ENCODE peak calls at places on chromosomes 16 and 17, in six cellular contexts. One of them, this sample, is unnamed.

GRCh38 chr17:76682306-76682705 is 28.5 kb downstream of the MXRA7 start:
- DNase-seq in GOT3: no peak
- DNase-seq in NCI-H1436: no peak
- DNase-seq in amniotic stem cell: no peak
- DNase-seq in epithelial cell of prostate: no peak
- DNase-seq in C1 segment of cervical spinal cord: no peak
- DNase-seq in this sample: no peak

GRCh38 chr16:25403852-25404251 is 146.2 kb upstream of the ZKSCAN2 start:
- DNase-seq in C1 segment of cervical spinal cord: no peak
- DNase-seq in NCI-H1436: no peak
- DNase-seq in GOT3: no peak
- DNase-seq in epithelial cell of prostate: no peak
- DNase-seq in amniotic stem cell: no peak
- DNase-seq in this sample: no peak

GRCh38 chr17:7072406-7072805 is 7.6 kb downstream of the CLEC10A start:
- DNase-seq in C1 segment of cervical spinal cord: no peak
- DNase-seq in epithelial cell of prostate: no peak
- DNase-seq in NCI-H1436: no peak
- DNase-seq in GOT3: no peak
- DNase-seq in amniotic stem cell: no peak
- DNase-seq in this sample: no peak

GRCh38 chr17:42407289-42407836 is 15.7 kb downstream of the CAVIN1 start:
- DNase-seq in epithelial cell of prostate: peak
- DNase-seq in C1 segment of cervical spinal cord: peak
- DNase-seq in amniotic stem cell: no peak
- DNase-seq in NCI-H1436: peak
- DNase-seq in GOT3: no peak
- DNase-seq in this sample: peak

GRCh38 chr16:73572135-73572534 is 524.2 kb upstream of the ZFHX3 start:
- DNase-seq in GOT3: no peak
- DNase-seq in NCI-H1436: no peak
- DNase-seq in epithelial cell of prostate: no peak
- DNase-seq in amniotic stem cell: no peak
- DNase-seq in C1 segment of cervical spinal cord: no peak
- DNase-seq in this sample: no peak

GRCh38 chr17:15884731-15885130 is 60.2 kb upstream of the ADORA2B start:
- DNase-seq in GOT3: no peak
- DNase-seq in C1 segment of cervical spinal cord: no peak
- DNase-seq in epithelial cell of prostate: no peak
- DNase-seq in NCI-H1436: no peak
- DNase-seq in amniotic stem cell: no peak
- DNase-seq in this sample: peak

GRCh38 chr16:3654249-3654991 is at the start of gene DNASE1:
- DNase-seq in GOT3: no peak
- DNase-seq in amniotic stem cell: no peak
- DNase-seq in NCI-H1436: peak
- DNase-seq in epithelial cell of prostate: peak
- DNase-seq in C1 segment of cervical spinal cord: peak
- DNase-seq in this sample: peak

GRCh38 chr16:20774703-20775362 is 11.0 kb downstream of the ACSM3 start:
- DNase-seq in C1 segment of cervical spinal cord: no peak
- DNase-seq in amniotic stem cell: peak
- DNase-seq in GOT3: peak
- DNase-seq in epithelial cell of prostate: peak
- DNase-seq in NCI-H1436: peak
- DNase-seq in this sample: peak

GRCh38 chr16:57264950-57265371 is 19.5 kb downstream of the PLLP start:
- DNase-seq in NCI-H1436: no peak
- DNase-seq in C1 segment of cervical spinal cord: no peak
- DNase-seq in amniotic stem cell: no peak
- DNase-seq in GOT3: no peak
- DNase-seq in epithelial cell of prostate: no peak
- DNase-seq in this sample: no peak

GRCh38 chr17:55327225-55328088 is 62.7 kb downstream of the HLF start:
- DNase-seq in GOT3: no peak
- DNase-seq in epithelial cell of prostate: no peak
- DNase-seq in amniotic stem cell: no peak
- DNase-seq in C1 segment of cervical spinal cord: no peak
- DNase-seq in NCI-H1436: no peak
- DNase-seq in this sample: no peak

GRCh38 chr17:64053101-64053500 is 32.7 kb upstream of the ICAM2 start:
- DNase-seq in GOT3: no peak
- DNase-seq in amniotic stem cell: no peak
- DNase-seq in NCI-H1436: no peak
- DNase-seq in epithelial cell of prostate: no peak
- DNase-seq in C1 segment of cervical spinal cord: no peak
- DNase-seq in this sample: no peak

GRCh38 chr16:6081320-6081976 is 983.9 kb upstream of the EEF2KMT start:
- DNase-seq in amniotic stem cell: no peak
- DNase-seq in C1 segment of cervical spinal cord: peak
- DNase-seq in NCI-H1436: no peak
- DNase-seq in GOT3: no peak
- DNase-seq in epithelial cell of prostate: no peak
- DNase-seq in this sample: peak

GRCh38 chr16:72821551-72821950 is 226.4 kb downstream of the ZFHX3 start:
- DNase-seq in epithelial cell of prostate: no peak
- DNase-seq in C1 segment of cervical spinal cord: no peak
- DNase-seq in GOT3: no peak
- DNase-seq in amniotic stem cell: no peak
- DNase-seq in NCI-H1436: no peak
- DNase-seq in this sample: no peak

GRCh38 chr16:4659363-4660353 is 33.7 kb upstream of the NUDT16L1 start:
- DNase-seq in C1 segment of cervical spinal cord: no peak
- DNase-seq in epithelial cell of prostate: no peak
- DNase-seq in GOT3: no peak
- DNase-seq in NCI-H1436: no peak
- DNase-seq in amniotic stem cell: no peak
- DNase-seq in this sample: no peak

GRCh38 chr17:31379796-31380195 is 11.7 kb upstream of the RAB11FIP4 start:
- DNase-seq in epithelial cell of prostate: no peak
- DNase-seq in amniotic stem cell: no peak
- DNase-seq in NCI-H1436: no peak
- DNase-seq in C1 segment of cervical spinal cord: no peak
- DNase-seq in GOT3: no peak
- DNase-seq in this sample: no peak

GRCh38 chr16:55330726-55331647 is 7.0 kb downstream of the IRX6 start:
- DNase-seq in epithelial cell of prostate: no peak
- DNase-seq in amniotic stem cell: no peak
- DNase-seq in C1 segment of cervical spinal cord: no peak
- DNase-seq in GOT3: no peak
- DNase-seq in NCI-H1436: no peak
- DNase-seq in this sample: no peak

GRCh38 chr17:58531661-58532554 is 17.5 kb upstream of the MTMR4 start:
- DNase-seq in epithelial cell of prostate: no peak
- DNase-seq in NCI-H1436: peak
- DNase-seq in C1 segment of cervical spinal cord: peak
- DNase-seq in amniotic stem cell: no peak
- DNase-seq in GOT3: no peak
- DNase-seq in this sample: no peak

GRCh38 chr16:75340715-75341500 is 89.5 kb upstream of the BCAR1 start:
- DNase-seq in NCI-H1436: no peak
- DNase-seq in C1 segment of cervical spinal cord: no peak
- DNase-seq in epithelial cell of prostate: no peak
- DNase-seq in amniotic stem cell: no peak
- DNase-seq in GOT3: no peak
- DNase-seq in this sample: peak

GRCh38 chr16:16861546-16861945 is 482.6 kb downstream of the NPIPA7 start:
- DNase-seq in NCI-H1436: peak
- DNase-seq in amniotic stem cell: peak
- DNase-seq in C1 segment of cervical spinal cord: peak
- DNase-seq in epithelial cell of prostate: no peak
- DNase-seq in GOT3: no peak
- DNase-seq in this sample: peak

GRCh38 chr16:49419016-49419415 is 45.4 kb downstream of the C16orf78 start:
- DNase-seq in epithelial cell of prostate: no peak
- DNase-seq in amniotic stem cell: no peak
- DNase-seq in GOT3: no peak
- DNase-seq in C1 segment of cervical spinal cord: no peak
- DNase-seq in NCI-H1436: no peak
- DNase-seq in this sample: no peak

GRCh38 chr16:88885693-88886253 is 19.3 kb upstream of the PABPN1L start:
- DNase-seq in epithelial cell of prostate: no peak
- DNase-seq in C1 segment of cervical spinal cord: no peak
- DNase-seq in amniotic stem cell: no peak
- DNase-seq in NCI-H1436: no peak
- DNase-seq in GOT3: no peak
- DNase-seq in this sample: no peak

GRCh38 chr16:51326131-51326856 is 175.2 kb upstream of the SALL1 start:
- DNase-seq in epithelial cell of prostate: no peak
- DNase-seq in NCI-H1436: no peak
- DNase-seq in amniotic stem cell: peak
- DNase-seq in GOT3: no peak
- DNase-seq in C1 segment of cervical spinal cord: no peak
- DNase-seq in this sample: peak

GRCh38 chr17:48505788-48506187 is 25.0 kb downstream of the HOXB1 start:
- DNase-seq in GOT3: no peak
- DNase-seq in C1 segment of cervical spinal cord: no peak
- DNase-seq in NCI-H1436: peak
- DNase-seq in epithelial cell of prostate: peak
- DNase-seq in amniotic stem cell: no peak
- DNase-seq in this sample: peak

GRCh38 chr17:57911834-57912673 is 43.2 kb downstream of the CUEDC1 start:
- DNase-seq in amniotic stem cell: no peak
- DNase-seq in NCI-H1436: peak
- DNase-seq in GOT3: no peak
- DNase-seq in epithelial cell of prostate: no peak
- DNase-seq in C1 segment of cervical spinal cord: peak
- DNase-seq in this sample: no peak

GRCh38 chr16:85420501-85421337 is 192.4 kb upstream of the GSE1 start:
- DNase-seq in amniotic stem cell: no peak
- DNase-seq in C1 segment of cervical spinal cord: no peak
- DNase-seq in GOT3: no peak
- DNase-seq in epithelial cell of prostate: no peak
- DNase-seq in NCI-H1436: no peak
- DNase-seq in this sample: peak

GRCh38 chr16:11328172-11329079 is 16.8 kb upstream of the RMI2 start:
- DNase-seq in C1 segment of cervical spinal cord: peak
- DNase-seq in epithelial cell of prostate: no peak
- DNase-seq in NCI-H1436: no peak
- DNase-seq in amniotic stem cell: peak
- DNase-seq in GOT3: peak
- DNase-seq in this sample: peak

GRCh38 chr17:50817142-50817751 is 18.1 kb upstream of the WFIKKN2 start:
- DNase-seq in C1 segment of cervical spinal cord: peak
- DNase-seq in amniotic stem cell: no peak
- DNase-seq in NCI-H1436: no peak
- DNase-seq in GOT3: no peak
- DNase-seq in epithelial cell of prostate: no peak
- DNase-seq in this sample: no peak

GRCh38 chr16:49021136-49021535 is 260.5 kb downstream of the CBLN1 start:
- DNase-seq in NCI-H1436: no peak
- DNase-seq in amniotic stem cell: no peak
- DNase-seq in epithelial cell of prostate: no peak
- DNase-seq in GOT3: no peak
- DNase-seq in C1 segment of cervical spinal cord: no peak
- DNase-seq in this sample: peak

GRCh38 chr16:87528690-87529579 is 36.1 kb upstream of the ZCCHC14 start:
- DNase-seq in C1 segment of cervical spinal cord: no peak
- DNase-seq in epithelial cell of prostate: no peak
- DNase-seq in GOT3: no peak
- DNase-seq in amniotic stem cell: no peak
- DNase-seq in NCI-H1436: no peak
- DNase-seq in this sample: no peak

GRCh38 chr17:43877031-43877430 is 30.1 kb downstream of the CD300LG start:
- DNase-seq in epithelial cell of prostate: no peak
- DNase-seq in NCI-H1436: no peak
- DNase-seq in GOT3: no peak
- DNase-seq in amniotic stem cell: no peak
- DNase-seq in C1 segment of cervical spinal cord: no peak
- DNase-seq in this sample: no peak

GRCh38 chr17:14297161-14297851 is 3.6 kb upstream of the HS3ST3B1 start:
- DNase-seq in epithelial cell of prostate: no peak
- DNase-seq in NCI-H1436: no peak
- DNase-seq in GOT3: peak
- DNase-seq in C1 segment of cervical spinal cord: no peak
- DNase-seq in amniotic stem cell: no peak
- DNase-seq in this sample: no peak

GRCh38 chr16:1890701-1891035 is 18.7 kb upstream of the MEIOB start:
- DNase-seq in GOT3: no peak
- DNase-seq in C1 segment of cervical spinal cord: no peak
- DNase-seq in epithelial cell of prostate: no peak
- DNase-seq in NCI-H1436: peak
- DNase-seq in amniotic stem cell: no peak
- DNase-seq in this sample: no peak

GRCh38 chr17:38889745-38890409 is 20.0 kb downstream of the LASP1 start:
- DNase-seq in GOT3: no peak
- DNase-seq in C1 segment of cervical spinal cord: no peak
- DNase-seq in epithelial cell of prostate: no peak
- DNase-seq in amniotic stem cell: no peak
- DNase-seq in NCI-H1436: no peak
- DNase-seq in this sample: no peak

GRCh38 chr16:59236804-59237463 is 502.8 kb upstream of the GOT2 start:
- DNase-seq in NCI-H1436: no peak
- DNase-seq in amniotic stem cell: no peak
- DNase-seq in GOT3: no peak
- DNase-seq in epithelial cell of prostate: no peak
- DNase-seq in C1 segment of cervical spinal cord: no peak
- DNase-seq in this sample: no peak

GRCh38 chr17:83203073-83203471 is 123.7 kb downstream of the METRNL start:
- DNase-seq in GOT3: peak
- DNase-seq in epithelial cell of prostate: no peak
- DNase-seq in C1 segment of cervical spinal cord: no peak
- DNase-seq in NCI-H1436: no peak
- DNase-seq in amniotic stem cell: peak
- DNase-seq in this sample: no peak

GRCh38 chr16:14193316-14193871 is 122.3 kb downstream of the MRTFB start:
- DNase-seq in C1 segment of cervical spinal cord: no peak
- DNase-seq in amniotic stem cell: no peak
- DNase-seq in epithelial cell of prostate: no peak
- DNase-seq in NCI-H1436: no peak
- DNase-seq in GOT3: no peak
- DNase-seq in this sample: no peak